ENCODE peak calls at places on chromosomes 2 and 18, in eight cellular contexts. D is adrenal gland; E is GM23338; O is heart right ventricle; K is left ventricle myocardium inferior; U is stomach; Q is CD8-positive, alpha-beta memory T cell; F is body of pancreas. Y is an unnamed sample. For H3K4me1, the result is how much of the 10 kb centered on the place peaks cover.

GRCh38 chr2:224217962-224218347 is 178.9 kb upstream of the SERPINE2 start:
- DNase-seq in D (peak), E (no peak), O (peak), K (no peak), U (no peak), Q (no peak), F (no peak), Y (no peak)

GRCh38 chr2:74744731-74745505 is 89.0 kb upstream of the HK2 start:
- DNase-seq in D (no peak), E (no peak), O (no peak), K (no peak), U (no peak), Q (no peak), F (no peak), Y (no peak)

GRCh38 chr2:111159640-111160039 is 38.9 kb downstream of the BCL2L11 start:
- DNase-seq in D (no peak), E (no peak), O (no peak), K (no peak), U (no peak), Q (no peak), F (no peak), Y (no peak)

GRCh38 chr18:36038102-36038663 is 29.2 kb downstream of the RPRD1A start:
- DNase-seq in D (no peak), E (no peak), O (no peak), K (no peak), U (no peak), Q (no peak), F (no peak), Y (no peak)

GRCh38 chr2:85277416-85278158 is 50.2 kb downstream of the TGOLN2 start:
- DNase-seq in D (peak), E (peak), O (peak), K (peak), U (no peak), Q (no peak), F (no peak), Y (no peak)

GRCh38 chr2:207075456-207075855 is 90.3 kb downstream of the KLF7 start:
- DNase-seq in D (no peak), E (no peak), O (peak), K (no peak), U (no peak), Q (no peak), F (no peak), Y (no peak)

GRCh38 chr2:19021100-19021476 is 337.3 kb downstream of the OSR1 start:
- DNase-seq in D (no peak), E (no peak), O (no peak), K (no peak), U (no peak), Q (no peak), F (no peak), Y (no peak)

GRCh38 chr2:45643095-45643494 is 8.4 kb upstream of the PRKCE start:
- DNase-seq in D (no peak), E (peak), O (no peak), K (no peak), U (no peak), Q (no peak), F (peak), Y (no peak)

GRCh38 chr18:10140928-10141327 is 227.1 kb downstream of the VAPA start:
- DNase-seq in D (no peak), E (no peak), O (no peak), K (no peak), U (peak), Q (no peak), F (peak), Y (no peak)

GRCh38 chr18:5604778-5605177 is 61.0 kb upstream of the EPB41L3 start:
- DNase-seq in D (no peak), E (peak), O (no peak), K (no peak), U (no peak), Q (no peak), F (no peak), Y (no peak)

GRCh38 chr2:46995844-46996243 is 80.2 kb upstream of the MCFD2 start:
- DNase-seq in D (no peak), E (no peak), O (no peak), K (no peak), U (no peak), Q (no peak), F (no peak), Y (no peak)

GRCh38 chr18:27674411-27674810 is 489.3 kb upstream of the CHST9 start:
- DNase-seq in D (no peak), E (no peak), O (no peak), K (no peak), U (no peak), Q (no peak), F (no peak), Y (no peak)

GRCh38 chr2:24489942-24490673 is 946 bp upstream of the NCOA1 start:
- DNase-seq in D (no peak), E (peak), O (no peak), K (no peak), U (no peak), Q (no peak), F (peak), Y (peak)

GRCh38 chr2:221304916-221305315 is 267.2 kb downstream of the EPHA4 start:
- DNase-seq in D (no peak), E (no peak), O (no peak), K (no peak), U (no peak), Q (no peak), F (no peak), Y (no peak)

GRCh38 chr2:88452151-88452851 is at the start of gene FOXI3:
- DNase-seq in D (no peak), E (peak), O (no peak), K (no peak), U (no peak), Q (no peak), F (no peak), Y (no peak)
- H3K4me3 ChIP-seq in D (no peak), E (peak), O (peak), K (peak), U (peak), Q (no peak), F (no peak), Y (no peak)

DNA sequence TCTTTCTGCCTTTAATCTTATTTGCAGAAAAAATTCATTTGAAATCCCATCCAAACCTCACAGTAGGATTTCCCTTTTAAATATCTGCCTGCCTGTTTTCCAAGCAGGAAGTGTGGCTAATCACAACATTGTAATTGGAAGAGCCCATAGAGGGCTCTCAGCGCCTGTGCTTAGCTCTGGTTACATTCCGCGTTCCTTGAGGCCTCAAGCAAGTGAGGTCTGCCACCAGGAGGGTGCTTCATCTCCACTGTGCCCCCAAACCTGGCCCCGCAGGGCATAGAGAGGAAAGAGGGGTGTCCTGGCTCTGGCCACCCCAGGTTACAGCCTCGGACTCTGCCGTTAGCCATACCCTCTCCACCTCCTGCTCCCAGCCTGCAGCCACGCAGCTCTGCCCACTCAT is 214.8 kb downstream of the SP3 start:
- DNase-seq in D (no peak), E (peak), O (peak), K (no peak), U (no peak), Q (no peak), F (no peak), Y (no peak)
- H3K27ac ChIP-seq in D (no peak), E (peak), O (no peak), K (no peak), U (no peak), Q (no peak), F (no peak), Y (no peak)

GRCh38 chr2:30865218-30865617 is 58.0 kb upstream of the CAPN13 start:
- DNase-seq in D (no peak), E (no peak), O (no peak), K (no peak), U (no peak), Q (no peak), F (no peak), Y (no peak)

GRCh38 chr2:30866974-30867373 is 59.7 kb upstream of the CAPN13 start:
- DNase-seq in D (no peak), E (no peak), O (no peak), K (no peak), U (no peak), Q (no peak), F (no peak), Y (no peak)

GRCh38 chr2:30869988-30870387 is 62.7 kb upstream of the CAPN13 start:
- DNase-seq in D (no peak), E (peak), O (no peak), K (no peak), U (no peak), Q (no peak), F (no peak), Y (no peak)

GRCh38 chr2:30867385-30867784 is 60.1 kb upstream of the CAPN13 start:
- DNase-seq in D (no peak), E (no peak), O (no peak), K (no peak), U (no peak), Q (no peak), F (no peak), Y (no peak)

DNA sequence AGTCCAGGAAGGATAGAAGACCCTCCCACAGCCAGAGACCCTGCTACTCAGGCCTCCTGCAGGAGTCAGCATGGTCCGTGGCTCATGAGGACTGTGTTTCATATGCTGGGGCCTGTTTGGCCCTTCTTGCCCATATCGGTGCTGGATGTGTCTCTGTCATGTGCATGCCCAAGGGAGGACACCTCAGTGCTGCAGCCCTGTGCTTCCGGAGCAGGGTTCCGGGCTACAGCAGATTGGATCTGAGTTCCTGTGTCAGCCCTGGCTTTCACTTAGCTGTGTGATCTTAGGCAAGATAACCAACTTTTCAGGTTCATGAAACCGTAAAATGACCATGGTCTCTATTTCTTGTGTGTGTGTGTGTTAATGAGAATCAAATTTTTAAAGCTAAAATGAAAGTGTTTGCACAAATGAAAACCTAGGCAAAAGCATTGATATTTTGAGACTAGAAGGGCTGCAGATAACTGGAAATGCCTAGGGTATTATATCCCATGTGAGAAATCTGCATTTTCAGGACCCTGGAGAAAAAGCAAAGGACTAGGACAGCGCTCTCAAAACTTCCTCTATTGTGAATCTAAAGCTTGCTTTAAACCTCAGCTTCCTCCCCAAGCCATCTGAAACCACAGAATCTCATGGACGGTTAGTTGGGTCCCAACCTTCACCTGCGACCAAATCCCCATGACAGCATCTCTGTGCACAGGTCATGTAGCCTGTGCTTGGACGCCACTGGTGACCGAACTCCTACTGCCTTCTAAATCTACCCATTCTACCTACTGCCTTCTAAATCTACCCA is 58.8 kb upstream of the CAPN13 start:
- DNase-seq in D (no peak), E (no peak), O (no peak), K (no peak), U (no peak), Q (no peak), F (no peak), Y (no peak)
- H3K4me1 ChIP-seq in D (under half), E (under half), O (under half), K (under half), U (under half), Q (under half), F (under half), Y (under half)

GRCh38 chr2:190628651-190629378 is 20.1 kb upstream of the NAB1 start:
- DNase-seq in D (no peak), E (no peak), O (peak), K (no peak), U (no peak), Q (no peak), F (no peak), Y (no peak)
- H3K4me3 ChIP-seq in D (no peak), E (no peak), O (peak), K (peak), U (no peak), Q (no peak), F (no peak), Y (no peak)

GRCh38 chr2:68974251-68974650 is at the start of gene GKN1:
- DNase-seq in D (no peak), E (no peak), O (no peak), K (no peak), U (no peak), Q (no peak), F (no peak), Y (no peak)
- H3K27ac ChIP-seq in D (no peak), E (no peak), O (no peak), K (no peak), U (no peak), Q (no peak), F (no peak), Y (no peak)

Y was measured in CD4-positive, alpha-beta memory T cell.